ENCODE peak calls at places on chromosomes 3 and 15, in five cellular contexts. One of them, this sample, is unnamed.

GRCh38 chr3:157231071-157231470 is 71.1 kb upstream of the CCNL1 start:
- DNase-seq in left lung: no peak
- DNase-seq in GM04504: peak; percentile 55
- DNase-seq in D341Med: no peak
- DNase-seq in fibroblast of pulmonary artery: peak; percentile 78
- DNase-seq in this sample: no peak

GRCh38 chr15:90103669-90104329 is 1.5 kb upstream of the IDH2 start:
- DNase-seq in D341Med: no peak
- DNase-seq in fibroblast of pulmonary artery: no peak
- DNase-seq in GM04504: no peak
- DNase-seq in left lung: no peak
- DNase-seq in this sample: no peak

GRCh38 chr3:27166888-27167287 is 202.3 kb downstream of the NEK10 start:
- DNase-seq in fibroblast of pulmonary artery: peak; percentile 87
- DNase-seq in GM04504: peak; percentile 98
- DNase-seq in D341Med: no peak
- DNase-seq in left lung: peak; percentile 36
- DNase-seq in this sample: peak; percentile 98

GRCh38 chr3:119885746-119886530 is 104.0 kb downstream of the NR1I2 start:
- DNase-seq in left lung: no peak
- DNase-seq in D341Med: no peak
- DNase-seq in fibroblast of pulmonary artery: no peak
- DNase-seq in GM04504: peak; percentile 14
- DNase-seq in this sample: no peak

GRCh38 chr3:160987982-160988964 is 116.9 kb downstream of the B3GALNT1 start:
- DNase-seq in GM04504: no peak
- DNase-seq in left lung: no peak
- DNase-seq in D341Med: no peak
- DNase-seq in fibroblast of pulmonary artery: no peak
- DNase-seq in this sample: no peak

GRCh38 chr3:52237659-52238172 is 1.2 kb downstream of the TWF2 start:
- DNase-seq in left lung: peak; percentile 89
- DNase-seq in GM04504: peak; percentile 87
- DNase-seq in D341Med: no peak
- DNase-seq in fibroblast of pulmonary artery: peak; percentile 82
- DNase-seq in this sample: peak; percentile 85

GRCh38 chr3:184388164-184388935 is 8.5 kb downstream of the CHRD start:
- DNase-seq in left lung: no peak
- DNase-seq in D341Med: no peak
- DNase-seq in GM04504: no peak
- DNase-seq in fibroblast of pulmonary artery: no peak
- DNase-seq in this sample: no peak

GRCh38 chr3:64972793-64973192 is 285.0 kb upstream of the ADAMTS9 start:
- DNase-seq in GM04504: no peak
- DNase-seq in D341Med: no peak
- DNase-seq in fibroblast of pulmonary artery: no peak
- DNase-seq in left lung: no peak
- DNase-seq in this sample: peak; percentile 61

GRCh38 chr3:58404396-58404795 is 29.2 kb downstream of the PDHB start:
- DNase-seq in left lung: no peak
- DNase-seq in D341Med: no peak
- DNase-seq in fibroblast of pulmonary artery: peak; percentile 66
- DNase-seq in GM04504: no peak
- DNase-seq in this sample: peak; percentile 92

GRCh38 chr3:111594205-111594604 is 941 bp downstream of the ZBED2 start:
- DNase-seq in D341Med: no peak
- DNase-seq in GM04504: no peak
- DNase-seq in fibroblast of pulmonary artery: peak; percentile 51
- DNase-seq in left lung: no peak
- DNase-seq in this sample: peak; percentile 17

GRCh38 chr15:98649996-98650870 is 1.9 kb downstream of the IGF1R start:
- DNase-seq in GM04504: no peak
- DNase-seq in D341Med: peak; percentile 52
- DNase-seq in left lung: peak; percentile 53
- DNase-seq in fibroblast of pulmonary artery: peak; percentile 36
- DNase-seq in this sample: peak; percentile 55

GRCh38 chr3:34842706-34843478 is 796.4 kb upstream of the ARPP21 start:
- DNase-seq in left lung: no peak
- DNase-seq in fibroblast of pulmonary artery: no peak
- DNase-seq in GM04504: no peak
- DNase-seq in D341Med: no peak
- DNase-seq in this sample: peak; percentile 10

GRCh38 chr15:38894260-38894948 is 329.8 kb upstream of the RASGRP1 start:
- DNase-seq in GM04504: peak; percentile 86
- DNase-seq in fibroblast of pulmonary artery: peak; percentile 94
- DNase-seq in D341Med: no peak
- DNase-seq in left lung: no peak
- DNase-seq in this sample: peak; percentile 99

GRCh38 chr3:10366681-10367101 is 45.8 kb upstream of the SEC13 start:
- DNase-seq in fibroblast of pulmonary artery: peak; percentile 97
- DNase-seq in left lung: peak; percentile 64
- DNase-seq in GM04504: peak; percentile 92
- DNase-seq in D341Med: no peak
- DNase-seq in this sample: peak; percentile 100

GRCh38 chr3:13613343-13614190 is 64.6 kb downstream of the FBLN2 start:
- DNase-seq in D341Med: no peak
- DNase-seq in GM04504: no peak
- DNase-seq in fibroblast of pulmonary artery: no peak
- DNase-seq in left lung: no peak
- DNase-seq in this sample: no peak

GRCh38 chr3:134155456-134155855 is 95.2 kb downstream of the RYK start:
- DNase-seq in left lung: no peak
- DNase-seq in fibroblast of pulmonary artery: no peak
- DNase-seq in GM04504: no peak
- DNase-seq in D341Med: no peak
- DNase-seq in this sample: no peak

GRCh38 chr3:106560451-106560966 is 691.7 kb upstream of the CBLB start:
- DNase-seq in D341Med: no peak
- DNase-seq in left lung: no peak
- DNase-seq in GM04504: peak; percentile 79
- DNase-seq in fibroblast of pulmonary artery: peak; percentile 86
- DNase-seq in this sample: peak; percentile 87

GRCh38 chr15:63634154-63634553 is 37.0 kb downstream of the FBXL22 start:
- DNase-seq in fibroblast of pulmonary artery: no peak
- DNase-seq in GM04504: no peak
- DNase-seq in left lung: no peak
- DNase-seq in D341Med: no peak
- DNase-seq in this sample: no peak

GRCh38 chr15:67105065-67105951 is 39.9 kb downstream of the SMAD3 start:
- DNase-seq in D341Med: no peak
- DNase-seq in left lung: no peak
- DNase-seq in fibroblast of pulmonary artery: peak; percentile 98
- DNase-seq in GM04504: peak; percentile 97
- DNase-seq in this sample: peak; percentile 98

GRCh38 chr3:42298259-42298658 is 32.3 kb upstream of the CCK start:
- DNase-seq in GM04504: no peak
- DNase-seq in fibroblast of pulmonary artery: no peak
- DNase-seq in D341Med: no peak
- DNase-seq in left lung: no peak
- DNase-seq in this sample: no peak

GRCh38 chr15:70091649-70092461 is 5.9 kb downstream of the TLE3 start:
- DNase-seq in GM04504: no peak
- DNase-seq in left lung: no peak
- DNase-seq in D341Med: no peak
- DNase-seq in fibroblast of pulmonary artery: peak; percentile 22
- DNase-seq in this sample: peak; percentile 28

GRCh38 chr3:127217594-127218456 is 24.9 kb downstream of the PRR23E start:
- DNase-seq in fibroblast of pulmonary artery: no peak
- DNase-seq in left lung: no peak
- DNase-seq in D341Med: no peak
- DNase-seq in GM04504: peak; percentile 28
- DNase-seq in this sample: no peak

GRCh38 chr15:36210426-36210825 is 369.0 kb upstream of the CDIN1 start:
- DNase-seq in D341Med: no peak
- DNase-seq in fibroblast of pulmonary artery: no peak
- DNase-seq in left lung: no peak
- DNase-seq in GM04504: no peak
- DNase-seq in this sample: no peak

GRCh38 chr3:147702499-147702898 is 293.3 kb downstream of the ZIC1 start:
- DNase-seq in left lung: no peak
- DNase-seq in GM04504: no peak
- DNase-seq in fibroblast of pulmonary artery: peak; percentile 10
- DNase-seq in D341Med: no peak
- DNase-seq in this sample: peak; percentile 46

GRCh38 chr3:45261333-45262110 is 35.4 kb upstream of the TMEM158 start:
- DNase-seq in D341Med: no peak
- DNase-seq in left lung: no peak
- DNase-seq in fibroblast of pulmonary artery: no peak
- DNase-seq in GM04504: no peak
- DNase-seq in this sample: no peak

GRCh38 chr3:59812188-59812587 is 762.4 kb upstream of the CFAP20DC start:
- DNase-seq in D341Med: no peak
- DNase-seq in fibroblast of pulmonary artery: no peak
- DNase-seq in left lung: no peak
- DNase-seq in GM04504: no peak
- DNase-seq in this sample: peak; percentile 33

GRCh38 chr3:19688767-19689166 is 245.2 kb downstream of the EFHB start:
- DNase-seq in GM04504: no peak
- DNase-seq in left lung: no peak
- DNase-seq in fibroblast of pulmonary artery: no peak
- DNase-seq in D341Med: no peak
- DNase-seq in this sample: no peak

GRCh38 chr3:185197071-185197470 is 44.2 kb upstream of the C3orf70 start:
- DNase-seq in GM04504: no peak
- DNase-seq in D341Med: no peak
- DNase-seq in left lung: no peak
- DNase-seq in fibroblast of pulmonary artery: no peak
- DNase-seq in this sample: no peak

GRCh38 chr3:110773413-110773954 is 298.1 kb upstream of the NECTIN3 start:
- DNase-seq in fibroblast of pulmonary artery: peak; percentile 59
- DNase-seq in left lung: no peak
- DNase-seq in D341Med: no peak
- DNase-seq in GM04504: no peak
- DNase-seq in this sample: peak; percentile 96

GRCh38 chr15:65824941-65825544 is 33.0 kb upstream of the DENND4A start:
- DNase-seq in D341Med: no peak
- DNase-seq in left lung: no peak
- DNase-seq in fibroblast of pulmonary artery: peak; percentile 82
- DNase-seq in GM04504: peak; percentile 57
- DNase-seq in this sample: peak; percentile 58

GRCh38 chr3:12959838-12960378 is 113.3 kb downstream of the IQSEC1 start:
- DNase-seq in D341Med: no peak
- DNase-seq in left lung: peak; percentile 64
- DNase-seq in GM04504: no peak
- DNase-seq in fibroblast of pulmonary artery: no peak
- DNase-seq in this sample: no peak

GRCh38 chr3:162292409-162292808 is 795.8 kb downstream of the OTOL1 start:
- DNase-seq in GM04504: no peak
- DNase-seq in left lung: no peak
- DNase-seq in fibroblast of pulmonary artery: no peak
- DNase-seq in D341Med: no peak
- DNase-seq in this sample: no peak

GRCh38 chr3:179452166-179452544 is 885 bp upstream of the GNB4 start:
- DNase-seq in left lung: no peak
- DNase-seq in GM04504: no peak
- DNase-seq in fibroblast of pulmonary artery: peak; percentile 90
- DNase-seq in D341Med: no peak
- DNase-seq in this sample: peak; percentile 72

GRCh38 chr3:64291345-64291744 is 66.1 kb upstream of the PRICKLE2 start:
- DNase-seq in fibroblast of pulmonary artery: peak; percentile 94
- DNase-seq in D341Med: no peak
- DNase-seq in GM04504: peak; percentile 86
- DNase-seq in left lung: no peak
- DNase-seq in this sample: peak; percentile 96

GRCh38 chr3:28682126-28682525 is 333.5 kb upstream of the AZI2 start:
- DNase-seq in left lung: no peak
- DNase-seq in D341Med: no peak
- DNase-seq in fibroblast of pulmonary artery: no peak
- DNase-seq in GM04504: no peak
- DNase-seq in this sample: no peak

GRCh38 chr3:185824051-185824466 is 783 bp downstream of the IGF2BP2 start:
- DNase-seq in left lung: peak; percentile 37
- DNase-seq in GM04504: no peak
- DNase-seq in D341Med: peak; percentile 48
- DNase-seq in fibroblast of pulmonary artery: no peak
- DNase-seq in this sample: no peak